ENCODE peak calls at places on chromosomes 3 and 15, in four cellular contexts. One of them, this sample, is unnamed.

GRCh38 chr15:25797511-25798206 is 65.5 kb downstream of the ATP10A start:
- DNase-seq in keratinocyte: no peak
- DNase-seq in stimulated activated naive CD4-positive, alpha-beta T cell treated with Interleukin-2 at 50 U/mL for 16 hours: no peak
- DNase-seq in AG08396: no peak
- DNase-seq in this sample: peak

GRCh38 chr3:126553284-126553811 is 5.4 kb downstream of the C3orf22 start:
- DNase-seq in keratinocyte: no peak
- DNase-seq in stimulated activated naive CD4-positive, alpha-beta T cell treated with Interleukin-2 at 50 U/mL for 16 hours: no peak
- DNase-seq in AG08396: no peak
- DNase-seq in this sample: no peak

GRCh38 chr3:67090472-67090871 is 92.4 kb downstream of the KBTBD8 start:
- DNase-seq in keratinocyte: no peak
- DNase-seq in stimulated activated naive CD4-positive, alpha-beta T cell treated with Interleukin-2 at 50 U/mL for 16 hours: no peak
- DNase-seq in AG08396: peak
- DNase-seq in this sample: peak

GRCh38 chr3:154122096-154122911 is 1.1 kb downstream of the ARHGEF26 start:
- DNase-seq in keratinocyte: no peak
- DNase-seq in stimulated activated naive CD4-positive, alpha-beta T cell treated with Interleukin-2 at 50 U/mL for 16 hours: no peak
- DNase-seq in AG08396: peak
- DNase-seq in this sample: peak

GRCh38 chr3:138180375-138181029 is 5.8 kb upstream of the DBR1 start:
- DNase-seq in keratinocyte: no peak
- DNase-seq in stimulated activated naive CD4-positive, alpha-beta T cell treated with Interleukin-2 at 50 U/mL for 16 hours: no peak
- DNase-seq in AG08396: no peak
- DNase-seq in this sample: peak

GRCh38 chr15:83837946-83838571 is 184.1 kb downstream of the ADAMTSL3 start:
- DNase-seq in keratinocyte: no peak
- DNase-seq in stimulated activated naive CD4-positive, alpha-beta T cell treated with Interleukin-2 at 50 U/mL for 16 hours: no peak
- DNase-seq in AG08396: peak
- DNase-seq in this sample: peak

GRCh38 chr3:194023501-194024280 is 112.3 kb upstream of the HES1 start:
- DNase-seq in keratinocyte: no peak
- DNase-seq in stimulated activated naive CD4-positive, alpha-beta T cell treated with Interleukin-2 at 50 U/mL for 16 hours: no peak
- DNase-seq in AG08396: no peak
- DNase-seq in this sample: no peak

GRCh38 chr3:172323894-172324590 is 124.2 kb downstream of the GHSR start:
- DNase-seq in keratinocyte: no peak
- DNase-seq in stimulated activated naive CD4-positive, alpha-beta T cell treated with Interleukin-2 at 50 U/mL for 16 hours: no peak
- DNase-seq in AG08396: no peak
- DNase-seq in this sample: peak

GRCh38 chr3:186909078-186909853 is 21.1 kb upstream of the ST6GAL1 start:
- DNase-seq in keratinocyte: no peak
- DNase-seq in stimulated activated naive CD4-positive, alpha-beta T cell treated with Interleukin-2 at 50 U/mL for 16 hours: peak
- DNase-seq in AG08396: no peak
- DNase-seq in this sample: no peak

GRCh38 chr3:169541528-169541927 is 122.0 kb downstream of the MECOM start:
- DNase-seq in keratinocyte: no peak
- DNase-seq in stimulated activated naive CD4-positive, alpha-beta T cell treated with Interleukin-2 at 50 U/mL for 16 hours: no peak
- DNase-seq in AG08396: no peak
- DNase-seq in this sample: no peak

GRCh38 chr3:186097663-186098451 is 11.0 kb downstream of the ETV5 start:
- DNase-seq in keratinocyte: peak
- DNase-seq in stimulated activated naive CD4-positive, alpha-beta T cell treated with Interleukin-2 at 50 U/mL for 16 hours: no peak
- DNase-seq in AG08396: peak
- DNase-seq in this sample: peak

GRCh38 chr15:50046868-50047267 is 72.2 kb downstream of the ATP8B4 start:
- DNase-seq in keratinocyte: no peak
- DNase-seq in stimulated activated naive CD4-positive, alpha-beta T cell treated with Interleukin-2 at 50 U/mL for 16 hours: no peak
- DNase-seq in AG08396: no peak
- DNase-seq in this sample: peak

GRCh38 chr15:93929375-93930094 is 301.8 kb upstream of the MCTP2 start:
- DNase-seq in keratinocyte: peak
- DNase-seq in stimulated activated naive CD4-positive, alpha-beta T cell treated with Interleukin-2 at 50 U/mL for 16 hours: no peak
- DNase-seq in AG08396: peak
- DNase-seq in this sample: peak

GRCh38 chr15:91465696-91466095 is 365.6 kb downstream of the SV2B start:
- DNase-seq in keratinocyte: peak
- DNase-seq in stimulated activated naive CD4-positive, alpha-beta T cell treated with Interleukin-2 at 50 U/mL for 16 hours: no peak
- DNase-seq in AG08396: no peak
- DNase-seq in this sample: no peak

GRCh38 chr15:80485370-80486164 is 81.4 kb downstream of the ARNT2 start:
- DNase-seq in keratinocyte: peak
- DNase-seq in stimulated activated naive CD4-positive, alpha-beta T cell treated with Interleukin-2 at 50 U/mL for 16 hours: no peak
- DNase-seq in AG08396: no peak
- DNase-seq in this sample: no peak

GRCh38 chr3:121411554-121411953 is 134.2 kb downstream of the POLQ start:
- DNase-seq in keratinocyte: no peak
- DNase-seq in stimulated activated naive CD4-positive, alpha-beta T cell treated with Interleukin-2 at 50 U/mL for 16 hours: no peak
- DNase-seq in AG08396: no peak
- DNase-seq in this sample: peak

GRCh38 chr3:186143280-186143679 is 34.4 kb upstream of the ETV5 start:
- DNase-seq in keratinocyte: no peak
- DNase-seq in stimulated activated naive CD4-positive, alpha-beta T cell treated with Interleukin-2 at 50 U/mL for 16 hours: no peak
- DNase-seq in AG08396: no peak
- DNase-seq in this sample: no peak

GRCh38 chr15:58015565-58015964 is 49.9 kb downstream of the ALDH1A2 start:
- DNase-seq in keratinocyte: no peak
- DNase-seq in stimulated activated naive CD4-positive, alpha-beta T cell treated with Interleukin-2 at 50 U/mL for 16 hours: no peak
- DNase-seq in AG08396: no peak
- DNase-seq in this sample: peak

GRCh38 chr3:112074616-112075497 is 11.3 kb upstream of the C3orf52 start:
- DNase-seq in keratinocyte: peak
- DNase-seq in stimulated activated naive CD4-positive, alpha-beta T cell treated with Interleukin-2 at 50 U/mL for 16 hours: peak
- DNase-seq in AG08396: peak
- DNase-seq in this sample: peak

GRCh38 chr15:75733761-75734651 is 21.4 kb upstream of the CSPG4 start:
- DNase-seq in keratinocyte: no peak
- DNase-seq in stimulated activated naive CD4-positive, alpha-beta T cell treated with Interleukin-2 at 50 U/mL for 16 hours: no peak
- DNase-seq in AG08396: no peak
- DNase-seq in this sample: no peak

GRCh38 chr3:128188326-128188725 is 35.0 kb downstream of the EEFSEC start:
- DNase-seq in keratinocyte: no peak
- DNase-seq in stimulated activated naive CD4-positive, alpha-beta T cell treated with Interleukin-2 at 50 U/mL for 16 hours: no peak
- DNase-seq in AG08396: no peak
- DNase-seq in this sample: no peak

GRCh38 chr3:14518432-14518802 is 21.7 kb downstream of the GRIP2 start:
- DNase-seq in keratinocyte: no peak
- DNase-seq in stimulated activated naive CD4-positive, alpha-beta T cell treated with Interleukin-2 at 50 U/mL for 16 hours: no peak
- DNase-seq in AG08396: no peak
- DNase-seq in this sample: no peak

GRCh38 chr3:9201278-9201677 is 48.2 kb downstream of the SRGAP3 start:
- DNase-seq in keratinocyte: no peak
- DNase-seq in stimulated activated naive CD4-positive, alpha-beta T cell treated with Interleukin-2 at 50 U/mL for 16 hours: no peak
- DNase-seq in AG08396: no peak
- DNase-seq in this sample: peak

GRCh38 chr3:77456881-77457280 is 417.0 kb downstream of the ROBO2 start:
- DNase-seq in keratinocyte: no peak
- DNase-seq in stimulated activated naive CD4-positive, alpha-beta T cell treated with Interleukin-2 at 50 U/mL for 16 hours: no peak
- DNase-seq in AG08396: no peak
- DNase-seq in this sample: no peak

GRCh38 chr3:114527036-114527644 is 233.3 kb downstream of the TIGIT start:
- DNase-seq in keratinocyte: no peak
- DNase-seq in stimulated activated naive CD4-positive, alpha-beta T cell treated with Interleukin-2 at 50 U/mL for 16 hours: no peak
- DNase-seq in AG08396: peak
- DNase-seq in this sample: peak

GRCh38 chr3:46733026-46733800 is 15.5 kb upstream of the PRSS50 start:
- DNase-seq in keratinocyte: no peak
- DNase-seq in stimulated activated naive CD4-positive, alpha-beta T cell treated with Interleukin-2 at 50 U/mL for 16 hours: no peak
- DNase-seq in AG08396: no peak
- DNase-seq in this sample: no peak

GRCh38 chr15:92898988-92899909 is 875 bp upstream of the CHD2 start:
- DNase-seq in keratinocyte: no peak
- DNase-seq in stimulated activated naive CD4-positive, alpha-beta T cell treated with Interleukin-2 at 50 U/mL for 16 hours: no peak
- DNase-seq in AG08396: no peak
- DNase-seq in this sample: no peak

GRCh38 chr3:6120786-6121185 is 740.1 kb upstream of the GRM7 start:
- DNase-seq in keratinocyte: no peak
- DNase-seq in stimulated activated naive CD4-positive, alpha-beta T cell treated with Interleukin-2 at 50 U/mL for 16 hours: no peak
- DNase-seq in AG08396: no peak
- DNase-seq in this sample: no peak

GRCh38 chr15:65089206-65089824 is 12.8 kb downstream of the KBTBD13 start:
- DNase-seq in keratinocyte: no peak
- DNase-seq in stimulated activated naive CD4-positive, alpha-beta T cell treated with Interleukin-2 at 50 U/mL for 16 hours: no peak
- DNase-seq in AG08396: peak
- DNase-seq in this sample: no peak

GRCh38 chr3:126129408-126129891 is 45.5 kb upstream of the SLC41A3 start:
- DNase-seq in keratinocyte: no peak
- DNase-seq in stimulated activated naive CD4-positive, alpha-beta T cell treated with Interleukin-2 at 50 U/mL for 16 hours: no peak
- DNase-seq in AG08396: no peak
- DNase-seq in this sample: no peak

GRCh38 chr3:112348945-112349344 is 16.0 kb downstream of the CD200 start:
- DNase-seq in keratinocyte: no peak
- DNase-seq in stimulated activated naive CD4-positive, alpha-beta T cell treated with Interleukin-2 at 50 U/mL for 16 hours: no peak
- DNase-seq in AG08396: no peak
- DNase-seq in this sample: no peak

GRCh38 chr15:89227425-89227824 is 6.0 kb upstream of the RLBP1 start:
- DNase-seq in keratinocyte: no peak
- DNase-seq in stimulated activated naive CD4-positive, alpha-beta T cell treated with Interleukin-2 at 50 U/mL for 16 hours: no peak
- DNase-seq in AG08396: no peak
- DNase-seq in this sample: no peak

GRCh38 chr15:99614749-99615288 is 49.0 kb downstream of the MEF2A start:
- DNase-seq in keratinocyte: no peak
- DNase-seq in stimulated activated naive CD4-positive, alpha-beta T cell treated with Interleukin-2 at 50 U/mL for 16 hours: no peak
- DNase-seq in AG08396: no peak
- DNase-seq in this sample: no peak

GRCh38 chr3:78889345-78889744 is 878.5 kb downstream of the ROBO1 start:
- DNase-seq in keratinocyte: no peak
- DNase-seq in stimulated activated naive CD4-positive, alpha-beta T cell treated with Interleukin-2 at 50 U/mL for 16 hours: no peak
- DNase-seq in AG08396: no peak
- DNase-seq in this sample: no peak

GRCh38 chr3:95905182-95905581 is 909.2 kb upstream of the EPHA6 start:
- DNase-seq in keratinocyte: no peak
- DNase-seq in stimulated activated naive CD4-positive, alpha-beta T cell treated with Interleukin-2 at 50 U/mL for 16 hours: no peak
- DNase-seq in AG08396: no peak
- DNase-seq in this sample: no peak

GRCh38 chr3:79268422-79268821 is 499.4 kb downstream of the ROBO1 start:
- DNase-seq in keratinocyte: no peak
- DNase-seq in stimulated activated naive CD4-positive, alpha-beta T cell treated with Interleukin-2 at 50 U/mL for 16 hours: no peak
- DNase-seq in AG08396: no peak
- DNase-seq in this sample: no peak

GRCh38 chr3:48215876-48216275 is 7.4 kb upstream of the CAMP start:
- DNase-seq in keratinocyte: no peak
- DNase-seq in stimulated activated naive CD4-positive, alpha-beta T cell treated with Interleukin-2 at 50 U/mL for 16 hours: no peak
- DNase-seq in AG08396: no peak
- DNase-seq in this sample: no peak

This sample was measured in GM03348.